ENCODE peak calls at places on chromosomes 7 and 10, in six cellular contexts. K is tibial nerve, G is esophagus squamous epithelium, Y is transverse colon, N is ovary, U is erythroblast. J is an unnamed sample.

GRCh38 chr7:135501402-135501801 is 8.5 kb downstream of the CNOT4 start:
- DNase-seq in K (no peak), G (no peak), Y (no peak), N (no peak), U (no peak), J (no peak)

GRCh38 chr10:64036306-64036930 is 515.2 kb downstream of the REEP3 start:
- DNase-seq in K (peak), G (no peak), Y (no peak), N (no peak), U (no peak), J (no peak)

GRCh38 chr7:79529896-79530235 is 76.4 kb upstream of the MAGI2 start:
- DNase-seq in K (no peak), G (no peak), Y (no peak), N (no peak), U (no peak), J (no peak)

GRCh38 chr7:31108097-31108657 is 56.1 kb downstream of the ADCYAP1R1 start:
- DNase-seq in K (no peak), G (no peak), Y (no peak), N (no peak), U (no peak), J (no peak)

GRCh38 chr10:124125305-124126116 is 32.1 kb upstream of the CHST15 start:
- DNase-seq in K (no peak), G (no peak), Y (no peak), N (no peak), U (no peak), J (no peak)

GRCh38 chr7:95434501-95435421 is at the start of gene PON2:
- DNase-seq in K (peak), G (no peak), Y (peak), N (peak), U (peak), J (peak)

GRCh38 chr10:369441-370221 is 234.4 kb downstream of the ZMYND11 start:
- DNase-seq in K (no peak), G (no peak), Y (no peak), N (no peak), U (no peak), J (no peak)

GRCh38 chr10:61438141-61438984 is 14.8 kb downstream of the TMEM26 start:
- DNase-seq in K (no peak), G (no peak), Y (no peak), N (no peak), U (no peak), J (no peak)

GRCh38 chr7:135286876-135287275 is 53.2 kb downstream of the STRA8 start:
- DNase-seq in K (no peak), G (no peak), Y (no peak), N (no peak), U (no peak), J (no peak)

GRCh38 chr7:67422601-67423000 is 426.0 kb downstream of the TYW1 start:
- DNase-seq in K (no peak), G (no peak), Y (no peak), N (no peak), U (no peak), J (no peak)

GRCh38 chr7:12403287-12404181 is at the start of gene VWDE:
- DNase-seq in K (no peak), G (no peak), Y (peak), N (no peak), U (peak), J (peak)

GRCh38 chr7:124768525-124768924 is 2.9 kb upstream of the GPR37 start:
- DNase-seq in K (no peak), G (no peak), Y (no peak), N (no peak), U (no peak), J (no peak)

GRCh38 chr7:94041529-94041928 is 37.4 kb upstream of the BET1 start:
- DNase-seq in K (no peak), G (no peak), Y (no peak), N (no peak), U (no peak), J (no peak)

GRCh38 chr10:62637249-62638061 is 167.1 kb upstream of the ADO start:
- DNase-seq in K (no peak), G (no peak), Y (peak), N (no peak), U (peak), J (no peak)

GRCh38 chr10:74586088-74586585 is 240.3 kb upstream of the KAT6B start:
- DNase-seq in K (no peak), G (no peak), Y (no peak), N (no peak), U (no peak), J (no peak)

GRCh38 chr10:124019886-124020797 is 73.3 kb downstream of the CHST15 start:
- DNase-seq in K (no peak), G (no peak), Y (no peak), N (no peak), U (no peak), J (no peak)

GRCh38 chr7:47180268-47180826 is 401.6 kb downstream of the TNS3 start:
- DNase-seq in K (peak), G (no peak), Y (peak), N (peak), U (peak), J (no peak)

GRCh38 chr10:60304832-60305231 is 84.8 kb downstream of the ANK3 start:
- DNase-seq in K (no peak), G (no peak), Y (no peak), N (no peak), U (no peak), J (no peak)

GRCh38 chr7:106421181-106421762 is 136.5 kb upstream of the NAMPT start:
- DNase-seq in K (peak), G (no peak), Y (peak), N (peak), U (no peak), J (no peak)

GRCh38 chr10:45274364-45274763 is 41.0 kb downstream of the OR13A1 start:
- DNase-seq in K (no peak), G (no peak), Y (no peak), N (no peak), U (no peak), J (no peak)

GRCh38 chr7:128103498-128104108 is 72.4 kb upstream of the LRRC4 start:
- DNase-seq in K (peak), G (no peak), Y (no peak), N (peak), U (no peak), J (peak)

GRCh38 chr7:81525901-81526300 is 243.9 kb downstream of the HGF start:
- DNase-seq in K (no peak), G (no peak), Y (no peak), N (no peak), U (no peak), J (no peak)

GRCh38 chr7:28685660-28686417 is 272.3 kb downstream of the TRIL start:
- DNase-seq in K (peak), G (peak), Y (peak), N (peak), U (peak), J (no peak)

GRCh38 chr10:66990431-66990830 is 64.6 kb downstream of the LRRTM3 start:
- DNase-seq in K (no peak), G (no peak), Y (no peak), N (no peak), U (no peak), J (no peak)

GRCh38 chr10:1376384-1376945 is 320.3 kb downstream of the WDR37 start:
- DNase-seq in K (no peak), G (no peak), Y (no peak), N (no peak), U (no peak), J (no peak)

GRCh38 chr10:133207627-133208026 is 22.4 kb upstream of the UTF1 start:
- DNase-seq in K (no peak), G (no peak), Y (no peak), N (no peak), U (no peak), J (no peak)

GRCh38 chr7:151867912-151868804 is 8.8 kb downstream of the PRKAG2 start:
- DNase-seq in K (no peak), G (no peak), Y (no peak), N (peak), U (no peak), J (no peak)

GRCh38 chr7:100435401-100436304 is 644 bp downstream of the PPP1R35 start:
- DNase-seq in K (no peak), G (no peak), Y (peak), N (peak), U (peak), J (no peak)

GRCh38 chr7:105623906-105624305 is 42.6 kb upstream of the EFCAB10 start:
- DNase-seq in K (no peak), G (no peak), Y (no peak), N (no peak), U (no peak), J (no peak)

GRCh38 chr7:141402277-141402996 is 148.8 kb upstream of the AGK start:
- DNase-seq in K (no peak), G (no peak), Y (no peak), N (no peak), U (no peak), J (no peak)

GRCh38 chr7:17274551-17275245 is 23.8 kb upstream of the AHR start:
- DNase-seq in K (no peak), G (no peak), Y (no peak), N (no peak), U (no peak), J (no peak)

GRCh38 chr10:32511599-32511998 is 65.7 kb downstream of the CCDC7 start:
- DNase-seq in K (no peak), G (no peak), Y (no peak), N (no peak), U (no peak), J (no peak)

GRCh38 chr7:98211221-98211675 is at the start of gene BHLHA15:
- DNase-seq in K (no peak), G (no peak), Y (peak), N (peak), U (peak), J (no peak)

GRCh38 chr10:7157091-7157490 is 253.7 kb downstream of the SFMBT2 start:
- DNase-seq in K (no peak), G (no peak), Y (no peak), N (no peak), U (no peak), J (no peak)

GRCh38 chr10:131819241-131820072 is 81.4 kb upstream of the PPP2R2D start:
- DNase-seq in K (no peak), G (no peak), Y (no peak), N (no peak), U (no peak), J (peak)

GRCh38 chr7:37031571-37032257 is 307.4 kb upstream of the AOAH start:
- DNase-seq in K (peak), G (peak), Y (peak), N (peak), U (peak), J (no peak)

GRCh38 chr7:26151953-26152781 is at the start of gene NFE2L3:
- DNase-seq in K (peak), G (peak), Y (peak), N (peak), U (peak), J (peak)
- TF ChIP-seq POLR2A in K (no peak), G (no peak), Y (peak), N (no peak), U (peak), J (peak)

GRCh38 chr10:17201165-17202013 is at the start of gene TRDMT1:
- DNase-seq in K (peak), G (peak), Y (peak), N (peak), U (peak), J (peak)
- TF ChIP-seq POLR2A in K (peak), G (no peak), Y (peak), N (peak), U (peak), J (peak)

GRCh38 chr7:109793-110556 is 82.4 kb upstream of the FAM20C start:
- DNase-seq in K (no peak), G (no peak), Y (no peak), N (no peak), U (no peak), J (no peak)
- TF ChIP-seq POLR2A in K (no peak), G (no peak), Y (no peak), N (no peak), U (no peak), J (no peak)

GRCh38 chr10:89204621-89205020 is 2.5 kb downstream of the CH25H start:
- DNase-seq in K (no peak), G (no peak), Y (no peak), N (no peak), U (no peak), J (no peak)

GRCh38 chr10:89209718-89210117 is 2.6 kb upstream of the CH25H start:
- DNase-seq in K (no peak), G (no peak), Y (no peak), N (no peak), U (no peak), J (no peak)

GRCh38 chr10:89206402-89207180 is 526 bp downstream of the CH25H start:
- DNase-seq in K (peak), G (no peak), Y (peak), N (peak), U (no peak), J (no peak)

GRCh38 chr10:89207801-89208551 is 859 bp upstream of the CH25H start:
- DNase-seq in K (peak), G (no peak), Y (peak), N (peak), U (no peak), J (no peak)

DNA sequence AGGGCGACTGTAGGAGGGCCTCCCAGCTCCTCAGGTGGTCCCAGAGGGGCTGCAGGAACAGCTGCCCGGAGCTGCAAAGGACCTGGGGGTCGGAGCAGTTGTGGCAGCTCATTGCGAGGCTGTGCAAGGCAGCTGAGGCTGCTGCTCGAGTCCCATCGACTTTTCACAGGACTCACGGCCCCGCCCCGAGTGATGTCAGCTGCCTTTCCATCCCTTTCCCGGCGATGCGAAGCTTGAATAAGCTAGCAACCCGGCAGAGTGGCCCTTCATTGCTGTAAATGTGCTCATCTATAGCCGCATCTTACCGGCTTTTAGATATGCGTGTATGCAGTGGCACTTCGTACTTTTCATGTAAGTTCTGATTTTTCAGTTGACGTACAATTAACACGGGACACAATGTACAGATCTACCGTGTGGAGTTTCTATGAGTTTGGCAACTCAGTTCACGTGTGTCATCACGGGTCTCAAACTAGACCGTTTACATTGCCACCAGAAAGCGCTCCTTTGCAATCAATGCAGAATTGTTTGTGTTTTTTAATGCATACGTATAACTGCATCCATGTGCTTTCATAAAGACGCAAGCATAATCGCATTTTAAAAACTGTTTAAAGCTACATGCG is at the start of gene CH25H:
- DNase-seq in K (peak), G (no peak), Y (peak), N (peak), U (peak), J (no peak)
- TF ChIP-seq POLR2A in K (no peak), G (no peak), Y (peak), N (peak), U (no peak), J (no peak)

GRCh38 chr10:30422296-30422695 is 11.7 kb upstream of the MAP3K8 start:
- DNase-seq in K (no peak), G (no peak), Y (no peak), N (no peak), U (no peak), J (no peak)

GRCh38 chr10:30420774-30421173 is 13.2 kb upstream of the MAP3K8 start:
- DNase-seq in K (no peak), G (no peak), Y (no peak), N (no peak), U (no peak), J (no peak)

GRCh38 chr10:30420266-30420665 is 13.7 kb upstream of the MAP3K8 start:
- DNase-seq in K (no peak), G (no peak), Y (no peak), N (no peak), U (no peak), J (no peak)

GRCh38 chr10:30425336-30426075 is 8.5 kb upstream of the MAP3K8 start:
- DNase-seq in K (no peak), G (no peak), Y (no peak), N (no peak), U (no peak), J (no peak)

GRCh38 chr10:30422981-30423654 is 10.9 kb upstream of the MAP3K8 start:
- DNase-seq in K (peak), G (no peak), Y (peak), N (no peak), U (no peak), J (no peak)
- TF ChIP-seq POLR2A in K (no peak), G (no peak), Y (no peak), N (no peak), U (no peak), J (peak)

GRCh38 chr7:73742753-73743641 is 4.4 kb upstream of the ABHD11 start:
- DNase-seq in K (no peak), G (no peak), Y (peak), N (peak), U (no peak), J (no peak)
- TF ChIP-seq POLR2A in K (no peak), G (no peak), Y (peak), N (no peak), U (no peak), J (no peak)

GRCh38 chr10:104274762-104275721 is 6.1 kb downstream of the GSTO2 start:
- DNase-seq in K (no peak), G (no peak), Y (peak), N (peak), U (peak), J (peak)
- TF ChIP-seq POLR2A in K (no peak), G (no peak), Y (no peak), N (no peak), U (no peak), J (no peak)

GRCh38 chr10:91163709-91164474 is 56.6 kb upstream of the PCGF5 start:
- DNase-seq in K (peak), G (peak), Y (peak), N (peak), U (peak), J (peak)
- TF ChIP-seq POLR2A in K (peak), G (no peak), Y (no peak), N (peak), U (no peak), J (no peak)

J was measured in GM12891.